ENCODE peak calls at places on chromosomes 5 and 9, in five cellular contexts. N, W, F, T and S are unnamed samples.

GRCh38 chr9:109317979-109318671 is 2.7 kb downstream of the EPB41L4B start:
- DNase-seq in N (no peak), W (no peak), F (no peak), T (no peak), S (peak)

GRCh38 chr5:157168286-157168685 is 2.2 kb upstream of the GARIN3 start:
- DNase-seq in N (no peak), W (no peak), F (no peak), T (no peak), S (no peak)

GRCh38 chr5:157767674-157768073 is 24.2 kb downstream of the LSM11 start:
- DNase-seq in N (no peak), W (no peak), F (no peak), T (no peak), S (no peak)

GRCh38 chr5:177111720-177112394 is 21.7 kb upstream of the NSD1 start:
- DNase-seq in N (peak), W (no peak), F (no peak), T (no peak), S (peak)

GRCh38 chr9:27181381-27181780 is 72.4 kb downstream of the TEK start:
- DNase-seq in N (no peak), W (no peak), F (no peak), T (peak), S (no peak)

GRCh38 chr5:147998704-147999103 is 65.1 kb upstream of the SPINK5 start:
- DNase-seq in N (no peak), W (no peak), F (no peak), T (no peak), S (no peak)

GRCh38 chr5:141084487-141084989 is 9.9 kb upstream of the PCDHB2 start:
- DNase-seq in N (no peak), W (peak), F (no peak), T (peak), S (peak)

GRCh38 chr9:87547665-87548064 is 50.0 kb downstream of the DAPK1 start:
- DNase-seq in N (no peak), W (no peak), F (no peak), T (peak), S (peak)

GRCh38 chr5:38660194-38660668 is 103.8 kb upstream of the LIFR start:
- DNase-seq in N (no peak), W (no peak), F (no peak), T (no peak), S (peak)

GRCh38 chr5:170028124-170028523 is 47.8 kb upstream of the INSYN2B start:
- DNase-seq in N (no peak), W (no peak), F (no peak), T (no peak), S (no peak)

GRCh38 chr5:144133050-144133633 is 37.3 kb downstream of the YIPF5 start:
- DNase-seq in N (no peak), W (no peak), F (no peak), T (no peak), S (no peak)
- TF ChIP-seq CTCF in N (no peak), W (no peak), F (no peak), T (no peak), S (no peak)

DNA sequence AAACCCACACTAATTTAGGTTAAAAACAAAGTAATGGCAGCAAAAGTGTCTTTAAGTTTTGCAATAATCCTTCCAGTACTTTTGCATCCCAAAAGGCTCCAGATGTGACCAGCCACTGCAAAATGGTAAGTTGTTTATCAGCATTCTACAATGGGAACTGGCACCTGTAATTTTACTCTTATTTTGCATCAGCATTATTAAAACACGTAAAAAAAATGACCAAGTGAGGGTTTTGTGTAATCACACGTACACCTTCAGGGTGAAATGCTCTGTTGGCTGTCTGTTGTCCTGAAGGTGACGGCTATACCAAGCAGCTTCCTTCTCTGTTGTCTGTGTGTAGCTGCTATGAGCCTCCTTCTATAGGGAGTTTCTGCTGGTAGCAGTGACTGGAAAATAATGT is 36.9 kb upstream of the SSBP2 start:
- DNase-seq in N (peak), W (peak), F (no peak), T (peak), S (peak)
- H3K4me3 ChIP-seq in N (no peak), W (no peak), F (no peak), T (no peak), S (no peak)

GRCh38 chr5:127909078-127909477 is 174.5 kb upstream of the SLC12A2 start:
- DNase-seq in N (no peak), W (no peak), F (no peak), T (peak), S (peak)
- TF ChIP-seq CTCF in N (no peak), W (no peak), F (peak), T (peak), S (peak)

GRCh38 chr5:81397169-81397568 is 3.2 kb upstream of the ACOT12 start:
- DNase-seq in N (no peak), W (no peak), F (no peak), T (peak), S (peak)

GRCh38 chr5:81402180-81402930 is 8.4 kb upstream of the ACOT12 start:
- DNase-seq in N (no peak), W (no peak), F (no peak), T (no peak), S (no peak)

GRCh38 chr5:81401266-81401665 is 7.3 kb upstream of the ACOT12 start:
- DNase-seq in N (no peak), W (no peak), F (no peak), T (no peak), S (no peak)

GRCh38 chr5:81398741-81399140 is 4.8 kb upstream of the ACOT12 start:
- DNase-seq in N (no peak), W (no peak), F (no peak), T (no peak), S (no peak)

GRCh38 chr5:81400375-81400774 is 6.4 kb upstream of the ACOT12 start:
- DNase-seq in N (no peak), W (no peak), F (no peak), T (no peak), S (no peak)
- H3K4me3 ChIP-seq in N (no peak), W (no peak), F (no peak), T (no peak), S (no peak)